ENCODE peak calls at places on chromosomes 13 and 19, in eight cellular contexts. O, I, X, C, Y, A, L and K are unnamed samples.

GRCh38 chr19:4414800-4415251 is 12.4 kb downstream of the CHAF1A start:
- DNase-seq in O (no peak), I (no peak), X (no peak), C (no peak), Y (no peak), A (no peak), L (peak), K (no peak)

GRCh38 chr19:16441661-16442071 is 30.1 kb downstream of the EPS15L1 start:
- DNase-seq in O (peak), I (no peak), X (peak), C (peak), Y (peak), A (peak), L (no peak), K (no peak)

GRCh38 chr19:45152504-45153338 is 8.1 kb downstream of the NKPD1 start:
- DNase-seq in O (no peak), I (no peak), X (peak), C (no peak), Y (no peak), A (no peak), L (peak), K (peak)

GRCh38 chr13:99809931-99810330 is 161.6 kb downstream of the ZIC5 start:
- DNase-seq in O (no peak), I (no peak), X (no peak), C (no peak), Y (no peak), A (no peak), L (no peak), K (no peak)

GRCh38 chr13:39410089-39410901 is 192.7 kb downstream of the LHFPL6 start:
- DNase-seq in O (no peak), I (no peak), X (peak), C (no peak), Y (no peak), A (no peak), L (peak), K (no peak)

GRCh38 chr13:40876020-40876738 is 86.8 kb downstream of the SLC25A15 start:
- DNase-seq in O (no peak), I (no peak), X (no peak), C (no peak), Y (no peak), A (no peak), L (no peak), K (no peak)

GRCh38 chr19:15456871-15457700 is 7.3 kb downstream of the RASAL3 start:
- DNase-seq in O (peak), I (no peak), X (peak), C (no peak), Y (peak), A (no peak), L (no peak), K (no peak)

GRCh38 chr19:42989851-42990250 is 36.4 kb downstream of the PSG11 start:
- DNase-seq in O (no peak), I (no peak), X (no peak), C (no peak), Y (no peak), A (no peak), L (no peak), K (no peak)

GRCh38 chr19:4473708-4474503 is 1.8 kb downstream of the HDGFL2 start:
- DNase-seq in O (no peak), I (no peak), X (peak), C (no peak), Y (no peak), A (no peak), L (no peak), K (no peak)

GRCh38 chr19:55647732-55648656 is at the start of gene CCDC106:
- DNase-seq in O (peak), I (no peak), X (peak), C (peak), Y (peak), A (peak), L (peak), K (peak)

GRCh38 chr19:33702606-33703437 is 81.1 kb downstream of the CHST8 start:
- DNase-seq in O (no peak), I (no peak), X (no peak), C (no peak), Y (no peak), A (no peak), L (no peak), K (no peak)

GRCh38 chr19:1063030-1063908 is 3.7 kb upstream of the ARHGAP45 start:
- DNase-seq in O (no peak), I (no peak), X (peak), C (no peak), Y (peak), A (no peak), L (no peak), K (peak)

GRCh38 chr19:34232566-34233481 is 21.5 kb upstream of the GARRE1 start:
- DNase-seq in O (no peak), I (peak), X (no peak), C (no peak), Y (peak), A (no peak), L (peak), K (peak)

GRCh38 chr19:30780032-30780431 is 407.8 kb downstream of the ZNF536 start:
- DNase-seq in O (no peak), I (no peak), X (no peak), C (no peak), Y (no peak), A (no peak), L (no peak), K (no peak)

GRCh38 chr13:31209819-31210209 is 10.0 kb downstream of the B3GLCT start:
- DNase-seq in O (no peak), I (no peak), X (no peak), C (no peak), Y (no peak), A (no peak), L (no peak), K (no peak)

GRCh38 chr13:111202149-111202548 is 87.0 kb downstream of the ARHGEF7 start:
- DNase-seq in O (no peak), I (no peak), X (peak), C (no peak), Y (no peak), A (no peak), L (no peak), K (no peak)

GRCh38 chr13:97880298-97880675 is 73.2 kb upstream of the IPO5 start:
- DNase-seq in O (no peak), I (no peak), X (no peak), C (no peak), Y (no peak), A (no peak), L (no peak), K (no peak)

GRCh38 chr19:48554385-48555091 is 2.6 kb downstream of the SULT2B1 start:
- DNase-seq in O (peak), I (no peak), X (peak), C (no peak), Y (no peak), A (peak), L (no peak), K (no peak)

GRCh38 chr13:41937388-41937787 is 23.5 kb downstream of the VWA8 start:
- DNase-seq in O (no peak), I (no peak), X (no peak), C (no peak), Y (no peak), A (no peak), L (no peak), K (no peak)

GRCh38 chr13:98842858-98843481 is 90.5 kb upstream of the SLC15A1 start:
- DNase-seq in O (peak), I (peak), X (peak), C (peak), Y (peak), A (peak), L (peak), K (peak)

GRCh38 chr13:24005711-24006281 is 108.5 kb upstream of the C1QTNF9B start:
- DNase-seq in O (no peak), I (no peak), X (no peak), C (no peak), Y (no peak), A (no peak), L (no peak), K (peak)

GRCh38 chr13:42747399-42747873 is 33.9 kb upstream of the FAM216B start:
- DNase-seq in O (no peak), I (peak), X (no peak), C (no peak), Y (peak), A (no peak), L (peak), K (no peak)

GRCh38 chr13:43908156-43909126 is 28.7 kb downstream of the LACC1 start:
- DNase-seq in O (peak), I (peak), X (peak), C (peak), Y (peak), A (no peak), L (peak), K (no peak)

GRCh38 chr19:28014821-28015405 is 1198.0 kb downstream of the UQCRFS1 start:
- DNase-seq in O (no peak), I (no peak), X (no peak), C (no peak), Y (no peak), A (no peak), L (no peak), K (no peak)

GRCh38 chr19:12137541-12137940 is 2.6 kb downstream of the ZNF20 start:
- DNase-seq in O (no peak), I (no peak), X (peak), C (no peak), Y (no peak), A (no peak), L (no peak), K (no peak)

GRCh38 chr19:7743425-7743841 is 3.9 kb downstream of the CD209 start:
- DNase-seq in O (no peak), I (no peak), X (no peak), C (no peak), Y (no peak), A (no peak), L (no peak), K (peak)

GRCh38 chr13:23963947-23964346 is 66.6 kb upstream of the C1QTNF9B start:
- DNase-seq in O (no peak), I (no peak), X (no peak), C (no peak), Y (no peak), A (no peak), L (no peak), K (peak)

GRCh38 chr13:106133025-106133424 is 402.4 kb downstream of the EFNB2 start:
- DNase-seq in O (no peak), I (no peak), X (no peak), C (no peak), Y (no peak), A (no peak), L (peak), K (no peak)

GRCh38 chr13:67726979-67727378 is 496.8 kb upstream of the PCDH9 start:
- DNase-seq in O (no peak), I (no peak), X (no peak), C (no peak), Y (no peak), A (no peak), L (no peak), K (no peak)

GRCh38 chr19:58385313-58386165 is 1.5 kb upstream of the RPS5 start:
- DNase-seq in O (no peak), I (no peak), X (no peak), C (no peak), Y (no peak), A (no peak), L (no peak), K (no peak)

GRCh38 chr13:53672005-53672404 is 643.4 kb downstream of the OLFM4 start:
- DNase-seq in O (peak), I (no peak), X (no peak), C (no peak), Y (no peak), A (no peak), L (no peak), K (no peak)

GRCh38 chr19:10565567-10566407 is at the start of gene KRI1:
- DNase-seq in O (peak), I (peak), X (peak), C (peak), Y (peak), A (peak), L (peak), K (peak)
- TF ChIP-seq CTCF in O (peak), I (no peak), X (peak), C (peak), Y (no peak), A (peak), L (peak), K (peak)

GRCh38 chr13:35961461-35962220 is 169.5 kb downstream of the DCLK1 start:
- DNase-seq in O (no peak), I (no peak), X (no peak), C (no peak), Y (no peak), A (no peak), L (peak), K (no peak)
- TF ChIP-seq CTCF in O (no peak), I (no peak), X (no peak), C (peak), Y (no peak), A (no peak), L (peak), K (no peak)

GRCh38 chr19:14167594-14168138 is 31.3 kb upstream of the ASF1B start:
- DNase-seq in O (no peak), I (no peak), X (no peak), C (no peak), Y (no peak), A (no peak), L (no peak), K (no peak)
- TF ChIP-seq CTCF in O (no peak), I (no peak), X (no peak), C (no peak), Y (no peak), A (no peak), L (no peak), K (no peak)

DNA sequence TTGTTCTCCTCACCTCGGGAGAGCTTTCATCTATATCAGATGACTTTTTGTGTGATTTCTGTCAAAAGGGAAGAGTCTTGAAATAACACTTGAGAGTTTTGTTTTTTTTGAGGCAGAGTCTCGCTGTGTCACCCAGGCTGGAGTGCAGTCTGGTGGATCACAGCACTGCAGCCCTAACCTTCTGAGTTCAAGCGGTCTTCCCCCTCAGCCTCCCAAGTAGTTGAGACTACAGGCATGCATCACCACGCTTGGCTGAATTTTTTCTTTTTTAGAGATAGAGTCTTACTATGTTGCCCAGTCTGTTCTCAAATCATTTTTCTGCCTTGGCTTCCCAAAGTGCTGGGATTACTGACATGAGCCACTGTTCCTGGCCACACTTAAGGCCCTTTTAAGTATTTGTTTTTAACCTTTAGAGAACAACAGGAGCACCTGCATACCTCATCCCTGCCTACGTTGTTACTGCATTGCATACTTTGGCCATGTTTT is 11.4 kb downstream of the NDFIP2 start:
- DNase-seq in O (no peak), I (no peak), X (peak), C (no peak), Y (no peak), A (no peak), L (no peak), K (no peak)
- TF ChIP-seq CTCF in O (no peak), I (no peak), X (no peak), C (no peak), Y (no peak), A (no peak), L (no peak), K (no peak)